ENCODE peak calls at places on chromosome 5, in six cellular contexts. H is tibial nerve, M is upper lobe of left lung, L is lower lobe of right lung, E is cardiac muscle cell, F is fibroblast of lung. W is an unnamed sample.

GRCh38 chr5:149235841-149236240 is 35.8 kb upstream of the AFAP1L1 start:
- DNase-seq in F (no peak), H (no peak), M (no peak), E (no peak), L (no peak), W (no peak)

GRCh38 chr5:34656001-34656699 is at the start of gene RAI14:
- DNase-seq in M (peak; percentile 91), E (peak; percentile 86), L (peak; percentile 89), F (peak; percentile 81), H (peak; percentile 62), W (peak; percentile 34)

GRCh38 chr5:14444988-14445387 is 136.6 kb upstream of the OTULINL start:
- DNase-seq in E (no peak), F (no peak), L (no peak), M (no peak), H (no peak), W (no peak)

GRCh38 chr5:119340597-119341218 is 15.1 kb upstream of the TNFAIP8 start:
- DNase-seq in E (no peak), L (no peak), M (no peak), H (no peak), F (no peak), W (peak; percentile 57)

GRCh38 chr5:141484499-141485304 is at the start of gene PCDHGC4:
- DNase-seq in L (no peak), E (peak; percentile 82), F (no peak), H (no peak), M (no peak), W (no peak)

GRCh38 chr5:107449369-107449768 is 221.4 kb downstream of the EFNA5 start:
- DNase-seq in M (no peak), L (no peak), H (no peak), F (no peak), E (no peak), W (no peak)

GRCh38 chr5:65037845-65038815 is 269.4 kb downstream of the CWC27 start:
- DNase-seq in F (no peak), E (no peak), L (no peak), M (no peak), H (no peak), W (no peak)

GRCh38 chr5:17428176-17428800 is 69.7 kb upstream of the TAF11L2 start:
- DNase-seq in M (no peak), E (no peak), F (no peak), L (no peak), H (no peak), W (no peak)

GRCh38 chr5:66596791-66597757 is 881 bp downstream of the MAST4 start:
- DNase-seq in H (no peak), E (peak; percentile 64), L (peak; percentile 59), F (peak; percentile 22), M (peak; percentile 65), W (no peak)

GRCh38 chr5:135569755-135570452 is 8.9 kb downstream of the CXCL14 start:
- DNase-seq in E (peak; percentile 59), M (peak; percentile 48), H (no peak), F (peak; percentile 15), L (no peak), W (no peak)

GRCh38 chr5:39202594-39203290 is 16.6 kb downstream of the FYB1 start:
- DNase-seq in L (no peak), E (no peak), H (no peak), M (no peak), F (no peak), W (no peak)

GRCh38 chr5:37086466-37087178 is 162.6 kb downstream of the CPLANE1 start:
- DNase-seq in L (no peak), E (no peak), H (no peak), F (peak; percentile 73), M (no peak), W (no peak)

GRCh38 chr5:7218146-7218545 is 177.8 kb upstream of the ADCY2 start:
- DNase-seq in F (no peak), M (no peak), H (no peak), L (no peak), E (no peak), W (no peak)
- TF ChIP-seq CTCF in F (no peak), M (no peak), H (no peak), L (no peak), E (no peak), W (no peak)

GRCh38 chr5:154359222-154359583 is 86.6 kb upstream of the SAP30L start:
- DNase-seq in M (no peak), E (no peak), F (no peak), H (no peak), L (no peak), W (no peak)

GRCh38 chr5:154356958-154357357 is 88.8 kb upstream of the SAP30L start:
- DNase-seq in F (no peak), H (no peak), L (no peak), M (no peak), E (no peak), W (no peak)

GRCh38 chr5:154355141-154355611 is 90.6 kb upstream of the SAP30L start:
- DNase-seq in M (no peak), L (no peak), H (no peak), F (no peak), E (no peak), W (no peak)

GRCh38 chr5:154356256-154356655 is 89.5 kb upstream of the SAP30L start:
- DNase-seq in E (no peak), H (no peak), L (no peak), F (peak; percentile 37), M (no peak), W (no peak)

DNA sequence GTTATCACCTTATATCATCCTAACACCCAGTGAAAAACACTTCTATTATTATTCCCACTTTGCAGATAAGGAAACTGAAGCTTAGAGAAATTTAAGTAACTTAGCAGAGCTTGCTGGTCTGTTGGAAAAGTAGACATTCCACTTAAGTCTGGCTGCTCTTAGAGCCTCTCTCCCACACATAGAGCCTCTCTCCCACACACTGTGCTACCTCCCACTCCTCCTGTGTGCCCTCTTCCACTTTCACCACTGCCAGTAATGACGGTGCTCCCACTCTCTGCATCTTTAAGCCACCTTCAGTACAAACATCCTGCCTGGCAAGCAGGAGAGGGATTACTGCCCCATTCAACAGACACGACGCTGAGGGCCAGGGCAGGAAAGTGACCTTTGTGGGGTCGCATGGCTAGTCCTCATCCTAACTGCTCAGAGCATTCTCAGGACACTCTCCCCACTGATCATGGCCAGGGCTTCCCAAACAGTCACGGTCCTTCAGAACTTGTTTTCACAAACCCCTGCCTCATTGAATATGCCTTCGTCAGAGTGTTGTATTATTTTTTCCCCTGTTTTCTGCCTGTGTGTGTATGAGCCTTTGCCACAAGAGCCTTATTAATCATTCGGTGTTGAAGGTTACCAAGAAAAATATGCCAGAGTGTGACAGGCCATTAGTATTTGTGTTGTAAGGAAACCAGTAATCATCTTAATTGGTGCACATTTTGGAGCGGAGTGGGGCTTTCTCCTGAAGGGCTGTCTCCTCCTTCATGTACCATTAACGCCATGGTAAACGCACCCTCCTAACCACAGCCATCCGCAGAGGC is 87.2 kb upstream of the SAP30L start:
- DNase-seq in E (no peak), M (no peak), H (no peak), F (peak; percentile 50), L (no peak), W (no peak)
- H3K27ac ChIP-seq in E (no peak overlapping the region), M (no peak overlapping the region), H (no peak overlapping the region), F (peak overlapping the region; percentile 6), L (no peak overlapping the region), W (no peak overlapping the region)

GRCh38 chr5:139962445-139962844 is 80.7 kb downstream of the NRG2 start:
- DNase-seq in M (no peak), H (no peak), E (no peak), F (no peak), L (no peak), W (no peak)
- H3K27me3 ChIP-seq in M (no peaks in the 10 kb centered on the region), H (no peaks in the 10 kb centered on the region), E (no peaks in the 10 kb centered on the region), F (peaks cover 3% of the 10 kb centered on the region), L (no peaks in the 10 kb centered on the region), W (peaks cover 4% of the 10 kb centered on the region)

GRCh38 chr5:96720408-96720807 is 58.2 kb downstream of the CAST start:
- DNase-seq in M (no peak), E (no peak), L (no peak), H (no peak), F (no peak), W (no peak)
- TF ChIP-seq CTCF in M (no peak), E (no peak), L (no peak), H (no peak), F (no peak), W (no peak)